ENCODE peak calls at places on chromosomes 7 and 10, in four cellular contexts. One of them, this sample, is unnamed.

GRCh38 chr10:77626266-77626935 is 11.2 kb downstream of the KCNMA1 start:
- DNase-seq in activated effector memory CD4-positive, alpha-beta T cell treated with anti-CD3 and anti-CD28 coated beads, Interleukin-2, amount 50 U/mL, for 16 hours: no peak
- DNase-seq in aorta: no peak
- DNase-seq in nephron progenitor cell: no peak
- DNase-seq in this sample: no peak

GRCh38 chr10:90787906-90788491 is 69.8 kb downstream of the HTR7 start:
- DNase-seq in aorta: no peak
- DNase-seq in nephron progenitor cell: peak
- DNase-seq in activated effector memory CD4-positive, alpha-beta T cell treated with anti-CD3 and anti-CD28 coated beads, Interleukin-2, amount 50 U/mL, for 16 hours: no peak
- DNase-seq in this sample: no peak

GRCh38 chr10:70693619-70694286 is 21.4 kb downstream of the ADAMTS14 start:
- DNase-seq in nephron progenitor cell: no peak
- DNase-seq in aorta: no peak
- DNase-seq in activated effector memory CD4-positive, alpha-beta T cell treated with anti-CD3 and anti-CD28 coated beads, Interleukin-2, amount 50 U/mL, for 16 hours: no peak
- DNase-seq in this sample: no peak

GRCh38 chr7:78496226-78496625 is 697.7 kb downstream of the PHTF2 start:
- DNase-seq in nephron progenitor cell: no peak
- DNase-seq in aorta: no peak
- DNase-seq in activated effector memory CD4-positive, alpha-beta T cell treated with anti-CD3 and anti-CD28 coated beads, Interleukin-2, amount 50 U/mL, for 16 hours: no peak
- DNase-seq in this sample: no peak

GRCh38 chr7:107811934-107812333 is 8.9 kb upstream of the SLC26A3 start:
- DNase-seq in nephron progenitor cell: no peak
- DNase-seq in activated effector memory CD4-positive, alpha-beta T cell treated with anti-CD3 and anti-CD28 coated beads, Interleukin-2, amount 50 U/mL, for 16 hours: no peak
- DNase-seq in aorta: no peak
- DNase-seq in this sample: no peak

GRCh38 chr7:154927624-154928125 is 75.2 kb downstream of the PAXIP1 start:
- DNase-seq in nephron progenitor cell: peak
- DNase-seq in aorta: no peak
- DNase-seq in activated effector memory CD4-positive, alpha-beta T cell treated with anti-CD3 and anti-CD28 coated beads, Interleukin-2, amount 50 U/mL, for 16 hours: peak
- DNase-seq in this sample: no peak

GRCh38 chr7:153245809-153246208 is 486.3 kb downstream of the ACTR3B start:
- DNase-seq in activated effector memory CD4-positive, alpha-beta T cell treated with anti-CD3 and anti-CD28 coated beads, Interleukin-2, amount 50 U/mL, for 16 hours: no peak
- DNase-seq in nephron progenitor cell: no peak
- DNase-seq in aorta: no peak
- DNase-seq in this sample: no peak

GRCh38 chr7:117871401-117871777 is 1.9 kb downstream of the CTTNBP2 start:
- DNase-seq in aorta: no peak
- DNase-seq in nephron progenitor cell: no peak
- DNase-seq in activated effector memory CD4-positive, alpha-beta T cell treated with anti-CD3 and anti-CD28 coated beads, Interleukin-2, amount 50 U/mL, for 16 hours: no peak
- DNase-seq in this sample: no peak

GRCh38 chr7:38929460-38930171 is 20.6 kb upstream of the VPS41 start:
- DNase-seq in activated effector memory CD4-positive, alpha-beta T cell treated with anti-CD3 and anti-CD28 coated beads, Interleukin-2, amount 50 U/mL, for 16 hours: no peak
- DNase-seq in aorta: no peak
- DNase-seq in nephron progenitor cell: no peak
- DNase-seq in this sample: no peak

GRCh38 chr7:140672382-140673062 is at the start of gene ADCK2:
- DNase-seq in aorta: peak
- DNase-seq in activated effector memory CD4-positive, alpha-beta T cell treated with anti-CD3 and anti-CD28 coated beads, Interleukin-2, amount 50 U/mL, for 16 hours: peak
- DNase-seq in nephron progenitor cell: peak
- DNase-seq in this sample: no peak

GRCh38 chr7:134685250-134685649 is 38.6 kb downstream of the BPGM start:
- DNase-seq in nephron progenitor cell: no peak
- DNase-seq in activated effector memory CD4-positive, alpha-beta T cell treated with anti-CD3 and anti-CD28 coated beads, Interleukin-2, amount 50 U/mL, for 16 hours: no peak
- DNase-seq in aorta: no peak
- DNase-seq in this sample: no peak

GRCh38 chr7:37357277-37357996 is 91.2 kb downstream of the ELMO1 start:
- DNase-seq in aorta: no peak
- DNase-seq in activated effector memory CD4-positive, alpha-beta T cell treated with anti-CD3 and anti-CD28 coated beads, Interleukin-2, amount 50 U/mL, for 16 hours: no peak
- DNase-seq in nephron progenitor cell: no peak
- DNase-seq in this sample: no peak

GRCh38 chr7:1264345-1265280 is 31.9 kb downstream of the UNCX start:
- DNase-seq in nephron progenitor cell: no peak
- DNase-seq in activated effector memory CD4-positive, alpha-beta T cell treated with anti-CD3 and anti-CD28 coated beads, Interleukin-2, amount 50 U/mL, for 16 hours: no peak
- DNase-seq in aorta: peak
- DNase-seq in this sample: no peak

GRCh38 chr10:8053446-8054242 is 844 bp upstream of the GATA3 start:
- DNase-seq in nephron progenitor cell: peak
- DNase-seq in aorta: peak
- DNase-seq in activated effector memory CD4-positive, alpha-beta T cell treated with anti-CD3 and anti-CD28 coated beads, Interleukin-2, amount 50 U/mL, for 16 hours: peak
- DNase-seq in this sample: peak

GRCh38 chr7:152313879-152314604 is 121.8 kb downstream of the KMT2C start:
- DNase-seq in nephron progenitor cell: no peak
- DNase-seq in aorta: no peak
- DNase-seq in activated effector memory CD4-positive, alpha-beta T cell treated with anti-CD3 and anti-CD28 coated beads, Interleukin-2, amount 50 U/mL, for 16 hours: no peak
- DNase-seq in this sample: no peak

GRCh38 chr7:101838837-101839483 is 21.5 kb downstream of the CUX1 start:
- DNase-seq in activated effector memory CD4-positive, alpha-beta T cell treated with anti-CD3 and anti-CD28 coated beads, Interleukin-2, amount 50 U/mL, for 16 hours: no peak
- DNase-seq in nephron progenitor cell: no peak
- DNase-seq in aorta: peak
- DNase-seq in this sample: no peak

GRCh38 chr7:54060643-54061042 is 481.5 kb upstream of the VSTM2A start:
- DNase-seq in nephron progenitor cell: no peak
- DNase-seq in activated effector memory CD4-positive, alpha-beta T cell treated with anti-CD3 and anti-CD28 coated beads, Interleukin-2, amount 50 U/mL, for 16 hours: no peak
- DNase-seq in aorta: no peak
- DNase-seq in this sample: no peak

GRCh38 chr7:92731327-92732063 is 104.9 kb downstream of the CDK6 start:
- DNase-seq in activated effector memory CD4-positive, alpha-beta T cell treated with anti-CD3 and anti-CD28 coated beads, Interleukin-2, amount 50 U/mL, for 16 hours: peak
- DNase-seq in aorta: no peak
- DNase-seq in nephron progenitor cell: no peak
- DNase-seq in this sample: no peak

GRCh38 chr7:50335795-50336754 is 31.6 kb downstream of the IKZF1 start:
- DNase-seq in aorta: no peak
- DNase-seq in nephron progenitor cell: no peak
- DNase-seq in activated effector memory CD4-positive, alpha-beta T cell treated with anti-CD3 and anti-CD28 coated beads, Interleukin-2, amount 50 U/mL, for 16 hours: peak
- DNase-seq in this sample: no peak

GRCh38 chr7:157138424-157139141 is at the start of gene UBE3C:
- DNase-seq in aorta: peak
- DNase-seq in activated effector memory CD4-positive, alpha-beta T cell treated with anti-CD3 and anti-CD28 coated beads, Interleukin-2, amount 50 U/mL, for 16 hours: peak
- DNase-seq in nephron progenitor cell: peak
- DNase-seq in this sample: peak

GRCh38 chr7:106278695-106279094 is 6.1 kb downstream of the NAMPT start:
- DNase-seq in aorta: no peak
- DNase-seq in nephron progenitor cell: no peak
- DNase-seq in activated effector memory CD4-positive, alpha-beta T cell treated with anti-CD3 and anti-CD28 coated beads, Interleukin-2, amount 50 U/mL, for 16 hours: no peak
- DNase-seq in this sample: no peak

GRCh38 chr7:104206841-104207240 is 972 bp downstream of the ORC5 start:
- DNase-seq in aorta: no peak
- DNase-seq in activated effector memory CD4-positive, alpha-beta T cell treated with anti-CD3 and anti-CD28 coated beads, Interleukin-2, amount 50 U/mL, for 16 hours: no peak
- DNase-seq in nephron progenitor cell: no peak
- DNase-seq in this sample: no peak

GRCh38 chr10:64112697-64113367 is 591.6 kb downstream of the REEP3 start:
- DNase-seq in nephron progenitor cell: no peak
- DNase-seq in aorta: no peak
- DNase-seq in activated effector memory CD4-positive, alpha-beta T cell treated with anti-CD3 and anti-CD28 coated beads, Interleukin-2, amount 50 U/mL, for 16 hours: no peak
- DNase-seq in this sample: no peak

GRCh38 chr10:6070647-6071046 is 8.5 kb upstream of the IL2RA start:
- DNase-seq in nephron progenitor cell: no peak
- DNase-seq in aorta: no peak
- DNase-seq in activated effector memory CD4-positive, alpha-beta T cell treated with anti-CD3 and anti-CD28 coated beads, Interleukin-2, amount 50 U/mL, for 16 hours: peak
- DNase-seq in this sample: no peak

GRCh38 chr10:58397830-58398229 is 12.6 kb downstream of the TFAM start:
- DNase-seq in aorta: no peak
- DNase-seq in activated effector memory CD4-positive, alpha-beta T cell treated with anti-CD3 and anti-CD28 coated beads, Interleukin-2, amount 50 U/mL, for 16 hours: no peak
- DNase-seq in nephron progenitor cell: no peak
- DNase-seq in this sample: no peak

GRCh38 chr10:126924915-126925300 is 19.7 kb downstream of the DOCK1 start:
- DNase-seq in nephron progenitor cell: no peak
- DNase-seq in aorta: no peak
- DNase-seq in activated effector memory CD4-positive, alpha-beta T cell treated with anti-CD3 and anti-CD28 coated beads, Interleukin-2, amount 50 U/mL, for 16 hours: no peak
- DNase-seq in this sample: no peak

GRCh38 chr10:60536529-60537114 is 146.9 kb upstream of the ANK3 start:
- DNase-seq in nephron progenitor cell: no peak
- DNase-seq in activated effector memory CD4-positive, alpha-beta T cell treated with anti-CD3 and anti-CD28 coated beads, Interleukin-2, amount 50 U/mL, for 16 hours: no peak
- DNase-seq in aorta: no peak
- DNase-seq in this sample: no peak

GRCh38 chr10:132456881-132457280 is 59.9 kb downstream of the PWWP2B start:
- DNase-seq in aorta: peak
- DNase-seq in nephron progenitor cell: peak
- DNase-seq in activated effector memory CD4-positive, alpha-beta T cell treated with anti-CD3 and anti-CD28 coated beads, Interleukin-2, amount 50 U/mL, for 16 hours: no peak
- DNase-seq in this sample: no peak

GRCh38 chr10:105950410-105950809 is 1214.1 kb downstream of the SORCS1 start:
- DNase-seq in activated effector memory CD4-positive, alpha-beta T cell treated with anti-CD3 and anti-CD28 coated beads, Interleukin-2, amount 50 U/mL, for 16 hours: no peak
- DNase-seq in aorta: no peak
- DNase-seq in nephron progenitor cell: peak
- DNase-seq in this sample: no peak

GRCh38 chr7:1809601-1810258 is 139.7 kb downstream of the ELFN1 start:
- DNase-seq in aorta: peak
- DNase-seq in nephron progenitor cell: no peak
- DNase-seq in activated effector memory CD4-positive, alpha-beta T cell treated with anti-CD3 and anti-CD28 coated beads, Interleukin-2, amount 50 U/mL, for 16 hours: peak
- DNase-seq in this sample: no peak

GRCh38 chr7:128915841-128916642 is 5.5 kb upstream of the KCP start:
- DNase-seq in activated effector memory CD4-positive, alpha-beta T cell treated with anti-CD3 and anti-CD28 coated beads, Interleukin-2, amount 50 U/mL, for 16 hours: peak
- DNase-seq in nephron progenitor cell: no peak
- DNase-seq in aorta: peak
- DNase-seq in this sample: peak

GRCh38 chr7:140326116-140326928 is 72.0 kb downstream of the SLC37A3 start:
- DNase-seq in aorta: peak
- DNase-seq in nephron progenitor cell: peak
- DNase-seq in activated effector memory CD4-positive, alpha-beta T cell treated with anti-CD3 and anti-CD28 coated beads, Interleukin-2, amount 50 U/mL, for 16 hours: peak
- DNase-seq in this sample: no peak

GRCh38 chr7:129169171-129169643 is 19.2 kb upstream of the SMO start:
- DNase-seq in activated effector memory CD4-positive, alpha-beta T cell treated with anti-CD3 and anti-CD28 coated beads, Interleukin-2, amount 50 U/mL, for 16 hours: peak
- DNase-seq in aorta: peak
- DNase-seq in nephron progenitor cell: peak
- DNase-seq in this sample: no peak

GRCh38 chr10:133453516-133454203 is at the start of gene SCART1:
- DNase-seq in aorta: no peak
- DNase-seq in nephron progenitor cell: no peak
- DNase-seq in activated effector memory CD4-positive, alpha-beta T cell treated with anti-CD3 and anti-CD28 coated beads, Interleukin-2, amount 50 U/mL, for 16 hours: peak
- DNase-seq in this sample: no peak

GRCh38 chr10:52525761-52526160 is 211.7 kb downstream of the DKK1 start:
- DNase-seq in activated effector memory CD4-positive, alpha-beta T cell treated with anti-CD3 and anti-CD28 coated beads, Interleukin-2, amount 50 U/mL, for 16 hours: no peak
- DNase-seq in nephron progenitor cell: no peak
- DNase-seq in aorta: no peak
- DNase-seq in this sample: no peak

GRCh38 chr7:69428089-69428488 is 170.2 kb upstream of the AUTS2 start:
- DNase-seq in activated effector memory CD4-positive, alpha-beta T cell treated with anti-CD3 and anti-CD28 coated beads, Interleukin-2, amount 50 U/mL, for 16 hours: no peak
- DNase-seq in nephron progenitor cell: no peak
- DNase-seq in aorta: no peak
- DNase-seq in this sample: no peak

This sample was measured in RWPE2.